ENCODE peak calls at places on chromosomes 2 and 18, in four cellular contexts. T, C, K and W are unnamed samples.

GRCh38 chr2:181959508-181959907 is 26.1 kb upstream of the PPP1R1C start:
- DNase-seq in T (no peak), C (no peak), K (peak), W (no peak)

GRCh38 chr2:222572761-222573174 is 83.1 kb downstream of the FARSB start:
- DNase-seq in T (no peak), C (no peak), K (peak), W (peak)

GRCh38 chr2:20524412-20525040 is 77.7 kb downstream of the RHOB start:
- DNase-seq in T (peak), C (no peak), K (no peak), W (no peak)

GRCh38 chr18:79399275-79400081 is 3.7 kb downstream of the NFATC1 start:
- DNase-seq in T (no peak), C (no peak), K (no peak), W (peak)

GRCh38 chr18:67621025-67621713 is 104.6 kb upstream of the DSEL start:
- DNase-seq in T (no peak), C (no peak), K (no peak), W (no peak)

GRCh38 chr2:15142069-15142689 is 419.0 kb downstream of the NBAS start:
- DNase-seq in T (no peak), C (no peak), K (peak), W (no peak)

GRCh38 chr2:105114551-105114950 is 76.7 kb downstream of the MRPS9 start:
- DNase-seq in T (no peak), C (no peak), K (peak), W (peak)

GRCh38 chr2:9558948-9559381 is 3.3 kb upstream of the ADAM17 start:
- DNase-seq in T (no peak), C (peak), K (peak), W (peak)

GRCh38 chr2:135985826-135986393 is 484 bp upstream of the DARS1 start:
- DNase-seq in T (no peak), C (no peak), K (no peak), W (no peak)

GRCh38 chr2:44051948-44052347 is 56.2 kb upstream of the LRPPRC start:
- DNase-seq in T (no peak), C (no peak), K (no peak), W (no peak)

GRCh38 chr2:220044383-220044782 is 417.0 kb downstream of the SLC4A3 start:
- DNase-seq in T (no peak), C (no peak), K (peak), W (peak)

GRCh38 chr18:77547757-77548156 is 298.1 kb downstream of the GALR1 start:
- DNase-seq in T (no peak), C (no peak), K (no peak), W (no peak)

GRCh38 chr2:30208453-30208852 is 22.9 kb upstream of the LBH start:
- DNase-seq in T (no peak), C (no peak), K (peak), W (peak)

GRCh38 chr2:118696786-118697465 is 150.5 kb downstream of the EN1 start:
- DNase-seq in T (no peak), C (no peak), K (peak), W (peak)

GRCh38 chr2:88831071-88831791 is 139.8 kb downstream of the RPIA start:
- DNase-seq in T (no peak), C (no peak), K (no peak), W (no peak)

GRCh38 chr2:105571445-105571987 is 172.7 kb upstream of the FHL2 start:
- DNase-seq in T (peak), C (no peak), K (peak), W (no peak)

GRCh38 chr2:166419616-166419934 is 43.8 kb upstream of the SCN9A start:
- DNase-seq in T (no peak), C (no peak), K (peak), W (peak)

GRCh38 chr2:1051585-1051984 is 100.9 kb downstream of the SNTG2 start:
- DNase-seq in T (no peak), C (no peak), K (no peak), W (no peak)

GRCh38 chr2:6977095-6977777 is 60.0 kb downstream of the RNF144A start:
- DNase-seq in T (no peak), C (no peak), K (no peak), W (peak)

GRCh38 chr2:183063083-183063482 is 15.5 kb upstream of the DUSP19 start:
- DNase-seq in T (no peak), C (no peak), K (peak), W (peak)

GRCh38 chr2:241803387-241804325 is 5.3 kb upstream of the NEU4 start:
- DNase-seq in T (peak), C (peak), K (peak), W (peak)

GRCh38 chr18:75350440-75350839 is 77.1 kb downstream of the SMIM21 start:
- DNase-seq in T (no peak), C (peak), K (peak), W (peak)

GRCh38 chr18:34929336-34929780 is 111.9 kb upstream of the MAPRE2 start:
- DNase-seq in T (no peak), C (peak), K (peak), W (peak)

GRCh38 chr2:65079017-65079416 is 22.8 kb downstream of the CEP68 start:
- DNase-seq in T (no peak), C (no peak), K (no peak), W (no peak)